ENCODE peak calls at places on chromosomes 7 and 10, in six cellular contexts. D, L, P, K, O and H are unnamed samples.

GRCh38 chr10:11563936-11564335 is 47.5 kb downstream of the USP6NL start:
- DNase-seq in L (no peak), K (no peak), D (no peak), P (no peak), O (no peak), H (no peak)

GRCh38 chr10:27745719-27746363 is at the start of gene MKX:
- DNase-seq in P (peak), O (no peak), L (peak), D (peak), K (no peak), H (peak)

GRCh38 chr7:42494199-42494710 is 257.2 kb upstream of the GLI3 start:
- DNase-seq in O (no peak), L (no peak), K (no peak), P (no peak), D (no peak), H (no peak)

GRCh38 chr10:18005445-18005780 is 53.7 kb downstream of the SLC39A12 start:
- DNase-seq in O (no peak), L (no peak), D (no peak), P (no peak), K (no peak), H (no peak)

GRCh38 chr10:24989867-24990266 is 26.1 kb downstream of the ENKUR start:
- DNase-seq in L (no peak), P (peak), K (no peak), D (peak), O (no peak), H (no peak)

GRCh38 chr10:91378061-91378460 is 32.1 kb upstream of the HECTD2 start:
- DNase-seq in K (no peak), D (peak), P (peak), L (peak), O (no peak), H (no peak)

GRCh38 chr10:3008518-3009195 is 58.7 kb upstream of the PFKP start:
- DNase-seq in K (no peak), L (no peak), P (no peak), D (no peak), O (no peak), H (no peak)

GRCh38 chr10:22086730-22087364 is 83.3 kb upstream of the DNAJC1 start:
- DNase-seq in O (peak), D (peak), K (no peak), P (peak), L (peak), H (peak)

GRCh38 chr10:61950449-61951143 is 49.1 kb downstream of the ARID5B start:
- DNase-seq in P (no peak), L (no peak), D (no peak), K (no peak), O (no peak), H (no peak)

GRCh38 chr7:108094375-108094774 is 35.8 kb downstream of the LAMB4 start:
- DNase-seq in K (no peak), O (no peak), P (no peak), D (peak), L (no peak), H (no peak)

GRCh38 chr7:50226669-50227068 is 77.8 kb upstream of the IKZF1 start:
- DNase-seq in O (no peak), D (no peak), K (no peak), L (no peak), P (no peak), H (no peak)

GRCh38 chr7:157719008-157719682 is 382.3 kb downstream of the DNAJB6 start:
- DNase-seq in P (no peak), L (no peak), K (no peak), O (no peak), D (no peak), H (no peak)

GRCh38 chr10:21961847-21962246 is 41.7 kb downstream of the DNAJC1 start:
- DNase-seq in D (no peak), O (no peak), L (no peak), P (no peak), K (no peak), H (no peak)

GRCh38 chr10:116710021-116710420 is 32.3 kb downstream of the HSPA12A start:
- DNase-seq in P (no peak), K (no peak), O (no peak), L (no peak), D (no peak), H (no peak)

GRCh38 chr10:99536400-99537254 is 3.9 kb downstream of the NKX2-3 start:
- DNase-seq in D (no peak), K (no peak), P (no peak), L (peak), O (no peak), H (peak)

GRCh38 chr10:111130471-111130870 is 53.6 kb downstream of the ADRA2A start:
- DNase-seq in O (no peak), K (no peak), P (no peak), D (no peak), L (no peak), H (no peak)

GRCh38 chr7:131574741-131575140 is 18.3 kb upstream of the PODXL start:
- DNase-seq in L (no peak), K (no peak), O (no peak), P (no peak), D (peak), H (no peak)

GRCh38 chr7:29087840-29088169 is 58.5 kb downstream of the CPVL start:
- DNase-seq in O (no peak), P (no peak), K (no peak), L (no peak), D (no peak), H (no peak)
- TF ChIP-seq EZH2phosphoT487 in O (no peak), P (no peak), K (no peak), L (no peak), D (no peak), H (no peak)

DNA sequence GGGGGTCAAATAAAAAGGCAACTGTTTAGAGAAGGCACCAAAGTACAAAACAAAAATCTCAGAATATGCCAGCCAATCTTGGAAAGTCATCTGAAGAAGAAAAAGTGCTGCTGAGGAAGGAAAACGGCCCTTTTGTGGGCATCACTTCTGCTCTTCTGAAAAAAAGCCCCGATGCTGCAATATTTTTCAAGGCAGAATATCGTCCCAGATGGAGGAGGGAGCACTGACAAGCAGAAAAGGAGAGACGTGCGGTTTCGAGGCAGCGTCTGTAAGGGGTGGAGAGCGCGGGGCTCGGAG is 959 bp upstream of the ATRNL1 start:
- DNase-seq in O (no peak), P (no peak), L (no peak), D (peak), K (no peak), H (no peak)
- H3K9ac ChIP-seq in O (no peak), P (no peak), L (peak), D (no peak), K (peak), H (no peak)

DNA sequence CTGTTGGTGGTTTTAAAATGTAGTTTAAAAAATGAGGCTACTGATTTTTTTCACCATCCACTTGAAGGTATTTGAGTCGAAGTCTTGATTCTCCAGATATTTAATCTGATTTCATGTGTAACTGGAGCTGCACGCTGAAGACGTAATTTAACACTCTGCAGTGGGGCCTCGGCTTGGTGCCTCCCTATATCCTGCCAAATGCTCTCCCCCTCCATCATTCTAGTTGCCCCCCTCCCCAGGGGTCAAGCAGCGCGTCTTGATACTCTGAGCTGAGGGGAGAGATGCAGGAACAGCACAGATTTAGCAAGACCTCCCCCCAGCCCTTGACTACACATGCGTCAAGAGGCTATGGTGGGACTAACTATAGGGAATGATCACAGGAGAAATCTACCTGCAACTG is 85.7 kb downstream of the PRPF18 start:
- DNase-seq in O (no peak), P (no peak), D (no peak), K (no peak), L (no peak), H (peak)
- H3K4me2 ChIP-seq in O (no peak), P (no peak), D (no peak), K (no peak), L (no peak), H (peak)

DNA sequence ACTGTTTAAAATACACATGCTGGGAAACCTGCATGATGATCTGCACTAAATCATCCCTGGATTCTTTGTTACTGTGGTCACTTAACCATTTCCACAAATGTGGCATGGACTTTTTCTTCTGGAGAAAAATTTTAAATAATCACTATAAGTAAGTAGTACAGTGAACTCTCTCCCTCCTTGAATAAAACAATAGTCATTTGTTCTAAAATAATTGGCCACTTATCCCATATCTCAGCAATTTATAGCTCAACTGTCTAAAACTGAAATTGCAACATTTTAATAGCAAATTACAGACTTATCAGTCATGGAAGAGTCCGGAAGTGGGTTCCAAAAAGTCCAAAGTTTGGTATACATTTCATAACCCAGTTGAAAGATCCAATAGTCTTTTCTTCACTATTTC is 90.9 kb downstream of the MTERF1 start:
- DNase-seq in K (no peak), O (no peak), P (peak), D (peak), L (no peak), H (no peak)
- TF ChIP-seq EZH2phosphoT487 in K (no peak), O (no peak), P (no peak), D (no peak), L (no peak), H (no peak)

GRCh38 chr7:40230086-40230485 is 95.3 kb downstream of the SUGCT start:
- DNase-seq in D (no peak), K (no peak), O (no peak), P (no peak), L (no peak), H (no peak)
- H3K9ac ChIP-seq in D (no peak), K (no peak), O (no peak), P (no peak), L (no peak), H (no peak)

GRCh38 chr10:128928231-128928836 is 538.7 kb upstream of the MGMT start:
- DNase-seq in P (no peak), D (no peak), O (no peak), L (no peak), K (no peak), H (no peak)

GRCh38 chr10:128929905-128930304 is 537.1 kb upstream of the MGMT start:
- DNase-seq in O (no peak), L (no peak), P (no peak), K (no peak), D (no peak), H (no peak)

GRCh38 chr10:128927389-128927788 is 539.7 kb upstream of the MGMT start:
- DNase-seq in O (no peak), L (no peak), D (no peak), P (no peak), K (no peak), H (no peak)

GRCh38 chr10:128926693-128927092 is 540.3 kb upstream of the MGMT start:
- DNase-seq in K (no peak), D (no peak), P (no peak), O (no peak), L (peak), H (no peak)

DNA sequence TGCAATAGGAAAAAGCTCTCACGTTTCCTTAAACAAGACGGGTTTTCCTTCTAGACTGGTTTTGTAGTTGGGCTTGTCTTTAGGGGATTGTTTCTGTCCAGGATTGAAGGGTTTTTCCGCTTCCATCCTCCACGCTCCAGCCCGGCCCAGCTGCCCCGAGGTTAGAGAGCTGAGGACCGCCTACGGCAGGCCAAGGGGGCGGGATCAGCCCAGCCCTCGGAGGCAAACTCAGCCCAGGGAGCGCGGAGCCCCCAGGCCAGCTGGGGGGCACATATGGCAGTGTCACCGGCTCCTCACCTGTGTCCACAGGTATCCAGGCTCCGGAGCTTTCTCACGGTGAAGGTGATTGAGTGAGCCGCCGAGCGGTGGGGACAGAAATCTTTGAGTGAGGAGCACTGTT is 539.2 kb upstream of the MGMT start:
- DNase-seq in D (no peak), L (no peak), K (no peak), O (no peak), P (no peak), H (no peak)
- H3K4me2 ChIP-seq in D (no peak), L (no peak), K (no peak), O (no peak), P (no peak), H (no peak)

GRCh38 chr7:24591152-24591551 is 17.9 kb downstream of the PALS2 start:
- DNase-seq in L (no peak), O (no peak), P (no peak), D (no peak), K (no peak), H (peak)

GRCh38 chr7:24582171-24582570 is 8.9 kb downstream of the PALS2 start:
- DNase-seq in L (no peak), P (no peak), K (no peak), D (no peak), O (no peak), H (no peak)

DNA sequence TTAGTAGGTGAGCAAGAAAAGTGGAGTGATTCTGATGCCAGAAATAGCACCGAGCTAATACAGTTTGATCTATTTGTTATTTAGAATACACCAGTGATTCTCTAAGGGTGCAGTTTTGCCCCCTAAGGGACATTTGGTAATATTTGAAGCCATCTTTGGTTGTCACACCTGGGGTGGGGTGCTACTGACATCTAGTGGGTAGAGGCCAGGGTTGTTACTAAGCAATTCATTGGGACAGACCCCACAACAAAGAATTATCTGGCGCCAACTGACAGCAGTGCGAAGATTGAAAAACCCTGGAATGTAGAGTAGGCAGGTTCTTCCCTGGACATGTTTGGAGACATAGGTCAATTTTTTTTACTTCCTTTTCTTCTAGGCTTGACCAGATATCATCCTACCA is 14.6 kb downstream of the PALS2 start:
- DNase-seq in L (no peak), P (peak), K (peak), D (peak), O (no peak), H (peak)
- TF ChIP-seq EZH2phosphoT487 in L (no peak), P (no peak), K (no peak), D (no peak), O (no peak), H (no peak)

DNA sequence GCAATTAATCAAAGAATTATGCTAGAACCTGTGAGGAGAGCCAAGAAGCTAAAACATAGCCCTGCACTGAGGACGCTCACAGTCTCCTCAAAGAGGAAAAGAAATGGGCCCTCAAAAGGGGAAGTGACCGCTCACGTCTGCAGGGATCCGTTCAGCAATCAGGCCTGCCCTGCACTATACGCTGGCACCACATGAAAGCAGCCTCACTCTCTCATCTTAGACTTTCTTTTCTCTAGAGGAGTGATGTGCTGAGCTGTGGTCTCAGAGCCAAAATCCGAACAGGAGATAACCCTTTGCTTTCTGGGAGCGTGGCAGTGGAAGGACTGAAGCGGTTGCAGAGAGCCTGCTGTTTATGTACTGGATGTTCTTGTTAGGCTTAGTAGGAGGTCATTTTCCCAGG is 6.3 kb upstream of the IL2RA start:
- DNase-seq in K (peak), L (no peak), D (no peak), O (no peak), P (no peak), H (no peak)
- H3K9ac ChIP-seq in K (no peak), L (no peak), D (no peak), O (no peak), P (no peak), H (no peak)